ENCODE peak calls at places on chromosomes 16 and 17, in nine cellular contexts. U is esophagus squamous epithelium; W is left ventricle myocardium inferior; P is colonic mucosa; F is cardiac muscle cell; H is IMR-90; B is CD4-positive, CD25-positive, alpha-beta regulatory T cell; X is heart right ventricle; A is left lung. O is an unnamed sample. For H3K4me1, the result is how much of the 10 kb centered on the place peaks cover.

GRCh38 chr17:29243792-29244191 is 2.9 kb upstream of the CRYBA1 start:
- DNase-seq in U (no peak), W (no peak), P (no peak), F (no peak), H (peak), B (no peak), X (no peak), A (no peak), O (no peak)

GRCh38 chr16:81567987-81568748 is 123.6 kb downstream of the CMIP start:
- DNase-seq in U (no peak), W (no peak), P (no peak), F (no peak), H (peak), B (no peak), X (peak), A (no peak), O (no peak)

GRCh38 chr17:58387834-58388233 is 29.5 kb downstream of the RNF43 start:
- DNase-seq in U (no peak), W (no peak), P (peak), F (no peak), H (no peak), B (no peak), X (no peak), A (no peak), O (no peak)

GRCh38 chr17:1735418-1735817 is 7.3 kb upstream of the SERPINF2 start:
- DNase-seq in U (no peak), W (no peak), P (no peak), F (no peak), H (no peak), B (no peak), X (no peak), A (no peak), O (no peak)

GRCh38 chr16:87951550-87952538 is 610 bp downstream of the BANP start:
- DNase-seq in U (no peak), W (no peak), P (peak), F (peak), H (no peak), B (peak), X (peak), A (peak), O (peak)

GRCh38 chr16:56279132-56279531 is 87.8 kb downstream of the GNAO1 start:
- DNase-seq in U (no peak), W (no peak), P (no peak), F (no peak), H (no peak), B (no peak), X (no peak), A (no peak), O (no peak)

GRCh38 chr17:17849863-17850373 is 13.1 kb upstream of the SREBF1 start:
- DNase-seq in U (no peak), W (peak), P (no peak), F (peak), H (peak), B (peak), X (no peak), A (peak), O (no peak)

GRCh38 chr17:11144358-11145233 is 96.4 kb upstream of the SHISA6 start:
- DNase-seq in U (no peak), W (no peak), P (peak), F (peak), H (no peak), B (no peak), X (no peak), A (no peak), O (no peak)

GRCh38 chr17:71427801-71428200 is 693.0 kb upstream of the SOX9 start:
- DNase-seq in U (no peak), W (no peak), P (no peak), F (no peak), H (no peak), B (no peak), X (no peak), A (no peak), O (no peak)

GRCh38 chr17:29524692-29525091 is 42.1 kb downstream of the ABHD15 start:
- DNase-seq in U (no peak), W (no peak), P (no peak), F (no peak), H (no peak), B (no peak), X (no peak), A (no peak), O (no peak)

GRCh38 chr17:67293251-67294203 is 48.5 kb upstream of the HELZ start:
- DNase-seq in U (no peak), W (peak), P (peak), F (peak), H (peak), B (peak), X (peak), A (peak), O (peak)

GRCh38 chr17:42121066-42121769 is at the start of gene KAT2A:
- DNase-seq in U (no peak), W (peak), P (peak), F (peak), H (peak), B (peak), X (peak), A (peak), O (peak)

GRCh38 chr16:1960665-1961630 is 1.6 kb downstream of the NDUFB10 start:
- DNase-seq in U (no peak), W (no peak), P (no peak), F (no peak), H (peak), B (peak), X (no peak), A (no peak), O (no peak)

GRCh38 chr17:75631353-75631752 is 1.9 kb upstream of the SMIM5 start:
- DNase-seq in U (no peak), W (no peak), P (no peak), F (no peak), H (no peak), B (no peak), X (no peak), A (peak), O (peak)

GRCh38 chr17:81510798-81511549 is 1.6 kb downstream of the ACTG1 start:
- DNase-seq in U (no peak), W (no peak), P (peak), F (peak), H (no peak), B (peak), X (no peak), A (peak), O (peak)

GRCh38 chr17:78179372-78179771 is 7.5 kb downstream of the TK1 start:
- DNase-seq in U (no peak), W (no peak), P (no peak), F (no peak), H (peak), B (no peak), X (no peak), A (peak), O (no peak)

GRCh38 chr16:81513204-81514040 is 68.8 kb downstream of the CMIP start:
- DNase-seq in U (no peak), W (peak), P (peak), F (peak), H (no peak), B (no peak), X (peak), A (no peak), O (peak)

GRCh38 chr17:18319604-18320256 is 4.6 kb downstream of the SMCR8 start:
- DNase-seq in U (no peak), W (no peak), P (no peak), F (peak), H (peak), B (peak), X (no peak), A (no peak), O (no peak)

GRCh38 chr17:17077861-17078732 is 35.8 kb downstream of the MPRIP start:
- DNase-seq in U (no peak), W (no peak), P (peak), F (no peak), H (no peak), B (no peak), X (no peak), A (no peak), O (peak)

GRCh38 chr17:17081304-17081940 is 39.2 kb downstream of the MPRIP start:
- DNase-seq in U (no peak), W (no peak), P (no peak), F (no peak), H (no peak), B (no peak), X (no peak), A (no peak), O (peak)

GRCh38 chr17:29835438-29836351 is 94.3 kb downstream of the SSH2 start:
- DNase-seq in U (no peak), W (no peak), P (peak), F (no peak), H (peak), B (no peak), X (no peak), A (no peak), O (no peak)

GRCh38 chr17:21199856-21200255 is 14.1 kb downstream of the TMEM11 start:
- DNase-seq in U (no peak), W (no peak), P (no peak), F (no peak), H (no peak), B (no peak), X (no peak), A (no peak), O (no peak)

GRCh38 chr17:56172517-56172982 is 19.3 kb downstream of the ANKFN1 start:
- DNase-seq in U (no peak), W (peak), P (no peak), F (peak), H (no peak), B (no peak), X (no peak), A (no peak), O (no peak)

GRCh38 chr17:48878920-48879898 is 13.4 kb upstream of the ATP5MC1 start:
- DNase-seq in U (no peak), W (no peak), P (peak), F (peak), H (peak), B (peak), X (no peak), A (no peak), O (peak)

GRCh38 chr17:2547176-2547575 is 35.5 kb upstream of the METTL16 start:
- DNase-seq in U (no peak), W (no peak), P (no peak), F (no peak), H (peak), B (no peak), X (no peak), A (no peak), O (no peak)

GRCh38 chr17:73902416-73903181 is 258.4 kb upstream of the SDK2 start:
- DNase-seq in U (no peak), W (no peak), P (peak), F (peak), H (no peak), B (no peak), X (peak), A (peak), O (no peak)

GRCh38 chr17:45740553-45741330 is 43.4 kb upstream of the CRHR1 start:
- DNase-seq in U (no peak), W (no peak), P (peak), F (peak), H (peak), B (peak), X (no peak), A (no peak), O (no peak)

GRCh38 chr17:7561589-7562207 is at the start of gene SENP3:
- DNase-seq in U (no peak), W (peak), P (peak), F (peak), H (peak), B (peak), X (peak), A (peak), O (peak)

GRCh38 chr17:4806770-4807533 is at the start of gene PLD2:
- DNase-seq in U (peak), W (peak), P (peak), F (peak), H (peak), B (peak), X (peak), A (peak), O (peak)
- H3K27ac ChIP-seq in U (peak), W (peak), P (peak), F (no peak), H (peak), B (peak), X (peak), A (peak), O (peak)

DNA sequence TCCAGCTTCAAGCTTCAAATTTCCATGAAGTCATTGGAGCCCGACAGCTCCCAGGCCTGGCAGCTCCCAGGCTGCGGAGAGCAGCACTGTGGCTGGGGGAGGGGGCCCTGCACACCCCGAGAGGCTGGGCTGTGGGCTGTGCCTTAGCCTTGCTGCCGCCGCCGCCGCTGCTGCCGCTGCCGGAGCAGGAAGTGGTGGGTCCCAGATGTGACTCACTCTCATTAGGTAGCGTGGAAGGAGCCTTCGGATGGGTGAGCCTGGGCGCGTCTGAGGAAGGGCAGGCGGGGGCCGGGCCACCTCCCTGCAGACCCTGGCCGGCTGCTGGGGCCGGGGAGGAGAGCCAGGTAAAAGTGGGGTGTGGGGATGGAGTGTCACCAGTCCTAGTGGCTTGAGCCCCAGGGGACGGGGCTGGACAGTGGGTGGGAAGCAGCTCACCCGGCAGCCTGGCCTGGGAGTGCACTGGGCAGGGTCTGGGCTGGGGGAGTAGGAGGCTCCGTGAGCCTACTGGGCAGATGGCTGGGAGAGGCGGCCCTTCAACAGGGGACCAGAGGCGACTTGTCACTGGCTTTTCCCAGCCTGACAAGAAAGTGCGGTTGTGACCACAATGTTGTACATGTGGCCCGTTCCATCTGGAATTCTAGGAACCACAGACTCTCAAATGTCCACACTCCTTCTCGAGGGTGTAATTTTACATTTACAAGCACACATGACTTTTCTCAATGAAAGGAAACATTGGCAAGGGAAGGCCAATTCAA is at the start of gene ADCY7:
- DNase-seq in U (peak), W (peak), P (peak), F (peak), H (peak), B (peak), X (peak), A (peak), O (peak)
- H3K4me3 ChIP-seq in U (peak), W (peak), P (peak), F (no peak), H (peak), B (peak), X (peak), A (peak), O (peak)

GRCh38 chr16:85286066-85286712 is 173.9 kb upstream of the CIBAR2 start:
- DNase-seq in U (no peak), W (peak), P (peak), F (no peak), H (peak), B (no peak), X (peak), A (no peak), O (peak)

GRCh38 chr16:85288341-85288868 is 176.1 kb upstream of the CIBAR2 start:
- DNase-seq in U (no peak), W (no peak), P (no peak), F (no peak), H (no peak), B (no peak), X (no peak), A (no peak), O (no peak)

GRCh38 chr16:85285681-85286065 is 173.4 kb upstream of the CIBAR2 start:
- DNase-seq in U (no peak), W (no peak), P (no peak), F (no peak), H (no peak), B (no peak), X (no peak), A (no peak), O (no peak)

GRCh38 chr16:85288869-85289660 is 176.8 kb upstream of the CIBAR2 start:
- DNase-seq in U (no peak), W (no peak), P (no peak), F (no peak), H (no peak), B (no peak), X (no peak), A (no peak), O (peak)

DNA sequence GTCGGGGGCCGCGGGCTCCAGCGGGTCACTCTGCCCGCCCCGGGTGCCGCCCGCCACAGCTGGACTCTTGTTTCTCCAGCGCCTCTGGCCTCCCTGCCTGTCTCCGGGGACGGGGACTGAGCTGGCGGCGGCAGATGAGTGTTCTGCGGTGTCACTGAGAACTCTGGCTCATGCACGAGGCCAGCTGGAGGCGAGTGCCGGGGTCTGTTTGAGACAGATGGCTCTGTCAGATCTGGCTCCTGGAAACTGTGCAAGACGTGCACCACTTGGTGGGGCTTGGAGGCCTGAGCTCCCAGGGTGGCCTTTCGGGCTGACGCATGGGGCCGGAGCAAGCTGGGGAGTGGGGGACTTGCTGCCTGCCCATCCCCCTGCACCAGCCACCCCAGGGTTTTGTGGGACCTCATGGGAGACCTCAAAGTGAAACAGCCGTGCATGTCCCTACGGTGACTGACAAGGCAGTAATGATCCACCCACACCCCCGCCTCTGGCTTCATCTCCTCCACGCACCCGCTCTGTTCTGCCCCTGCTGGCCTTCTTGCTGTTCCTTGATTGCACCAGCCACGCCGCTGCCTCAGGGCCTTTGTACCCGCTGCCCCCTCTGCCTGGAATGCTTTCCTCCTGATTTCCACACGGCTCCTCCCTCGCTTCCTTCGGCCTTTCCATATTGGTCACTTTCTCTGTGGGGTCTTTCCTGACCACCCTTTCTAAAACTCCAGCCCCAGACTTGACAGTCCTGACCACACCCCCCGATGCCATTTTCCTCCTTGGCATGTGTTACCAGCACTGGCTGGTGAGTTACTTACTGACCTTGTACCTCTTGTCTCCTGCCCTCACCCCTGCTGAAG is 174.9 kb upstream of the CIBAR2 start:
- DNase-seq in U (no peak), W (peak), P (no peak), F (no peak), H (peak), B (no peak), X (peak), A (no peak), O (peak)
- H3K4me1 ChIP-seq in U (under half), W (under half), P (under half), F (under half), H (under half), B (under half), X (under half), A (under half), O (half or more)

GRCh38 chr16:17302213-17302612 is 168.5 kb downstream of the XYLT1 start:
- DNase-seq in U (no peak), W (no peak), P (peak), F (no peak), H (no peak), B (peak), X (no peak), A (no peak), O (no peak)
- H3K27ac ChIP-seq in U (no peak), W (no peak), P (peak), F (no peak), H (no peak), B (no peak), X (no peak), A (no peak), O (no peak)